ENCODE peak calls at places on chromosome 1, in five cellular contexts. One of them, this sample, is unnamed.

GRCh38 chr1:185388346-185388745 is 71.3 kb upstream of the IVNS1ABP start:
- DNase-seq in colonic mucosa: no peak
- DNase-seq in GM12878: no peak
- DNase-seq in mesothelial cell of epicardium: no peak
- DNase-seq in GM10248: no peak
- DNase-seq in this sample: no peak

GRCh38 chr1:229059671-229060079 is 211.2 kb upstream of the RAB4A start:
- DNase-seq in colonic mucosa: no peak
- DNase-seq in GM10248: no peak
- DNase-seq in GM12878: no peak
- DNase-seq in mesothelial cell of epicardium: no peak
- DNase-seq in this sample: no peak

GRCh38 chr1:229406798-229407197 is 27.1 kb downstream of the ACTA1 start:
- DNase-seq in mesothelial cell of epicardium: no peak
- DNase-seq in colonic mucosa: no peak
- DNase-seq in GM10248: no peak
- DNase-seq in GM12878: no peak
- DNase-seq in this sample: no peak

GRCh38 chr1:175933801-175934200 is 190.4 kb upstream of the TNR start:
- DNase-seq in mesothelial cell of epicardium: no peak
- DNase-seq in GM12878: no peak
- DNase-seq in colonic mucosa: no peak
- DNase-seq in GM10248: no peak
- DNase-seq in this sample: no peak

GRCh38 chr1:180309338-180309737 is 79.3 kb downstream of the LHX4 start:
- DNase-seq in mesothelial cell of epicardium: no peak
- DNase-seq in GM12878: no peak
- DNase-seq in GM10248: no peak
- DNase-seq in colonic mucosa: no peak
- DNase-seq in this sample: no peak

GRCh38 chr1:68889471-68889870 is 392.6 kb upstream of the DEPDC1 start:
- DNase-seq in GM12878: no peak
- DNase-seq in GM10248: no peak
- DNase-seq in mesothelial cell of epicardium: no peak
- DNase-seq in colonic mucosa: no peak
- DNase-seq in this sample: no peak

GRCh38 chr1:32891241-32891570 is 4.9 kb downstream of the HPCA start:
- DNase-seq in mesothelial cell of epicardium: no peak
- DNase-seq in colonic mucosa: no peak
- DNase-seq in GM10248: no peak
- DNase-seq in GM12878: no peak
- DNase-seq in this sample: no peak

GRCh38 chr1:87826639-87827345 is 498.1 kb downstream of the LMO4 start:
- DNase-seq in GM10248: peak
- DNase-seq in colonic mucosa: peak
- DNase-seq in GM12878: peak
- DNase-seq in mesothelial cell of epicardium: no peak
- DNase-seq in this sample: no peak

GRCh38 chr1:25875856-25876692 is 566 bp upstream of the PAQR7 start:
- DNase-seq in GM12878: no peak
- DNase-seq in colonic mucosa: no peak
- DNase-seq in GM10248: no peak
- DNase-seq in mesothelial cell of epicardium: peak
- DNase-seq in this sample: no peak

GRCh38 chr1:33147997-33148314 is 33.9 kb downstream of the TRIM62 start:
- DNase-seq in GM12878: no peak
- DNase-seq in GM10248: no peak
- DNase-seq in colonic mucosa: no peak
- DNase-seq in mesothelial cell of epicardium: no peak
- DNase-seq in this sample: no peak

GRCh38 chr1:59776960-59777852 is 37.5 kb upstream of the HOOK1 start:
- DNase-seq in mesothelial cell of epicardium: no peak
- DNase-seq in GM10248: no peak
- DNase-seq in colonic mucosa: no peak
- DNase-seq in GM12878: no peak
- DNase-seq in this sample: no peak

GRCh38 chr1:32925360-32926142 is 24.4 kb upstream of the TMEM54 start:
- DNase-seq in GM10248: no peak
- DNase-seq in colonic mucosa: no peak
- DNase-seq in mesothelial cell of epicardium: peak
- DNase-seq in GM12878: no peak
- DNase-seq in this sample: no peak

GRCh38 chr1:7616076-7616833 is 154.8 kb upstream of the VAMP3 start:
- DNase-seq in GM12878: no peak
- DNase-seq in colonic mucosa: peak
- DNase-seq in GM10248: peak
- DNase-seq in mesothelial cell of epicardium: peak
- DNase-seq in this sample: peak

GRCh38 chr1:31725134-31725533 is 21.3 kb upstream of the COL16A1 start:
- DNase-seq in GM12878: no peak
- DNase-seq in GM10248: no peak
- DNase-seq in mesothelial cell of epicardium: no peak
- DNase-seq in colonic mucosa: no peak
- DNase-seq in this sample: no peak

GRCh38 chr1:228161381-228161780 is 4.2 kb upstream of the IBA57 start:
- DNase-seq in mesothelial cell of epicardium: no peak
- DNase-seq in GM12878: no peak
- DNase-seq in colonic mucosa: no peak
- DNase-seq in GM10248: no peak
- DNase-seq in this sample: no peak

GRCh38 chr1:150409504-150410362 is 45.8 kb downstream of the RPRD2 start:
- DNase-seq in colonic mucosa: no peak
- DNase-seq in GM10248: no peak
- DNase-seq in GM12878: no peak
- DNase-seq in mesothelial cell of epicardium: no peak
- DNase-seq in this sample: no peak

GRCh38 chr1:114609826-114610225 is 28.4 kb upstream of the BCAS2 start:
- DNase-seq in colonic mucosa: no peak
- DNase-seq in GM12878: no peak
- DNase-seq in mesothelial cell of epicardium: no peak
- DNase-seq in GM10248: no peak
- DNase-seq in this sample: no peak

GRCh38 chr1:66503841-66504470 is 30.0 kb upstream of the SGIP1 start:
- DNase-seq in colonic mucosa: peak
- DNase-seq in GM12878: no peak
- DNase-seq in GM10248: peak
- DNase-seq in mesothelial cell of epicardium: no peak
- DNase-seq in this sample: no peak

GRCh38 chr1:169707917-169708604 is 3.4 kb downstream of the SELL start:
- DNase-seq in GM10248: no peak
- DNase-seq in mesothelial cell of epicardium: no peak
- DNase-seq in colonic mucosa: no peak
- DNase-seq in GM12878: no peak
- DNase-seq in this sample: no peak

GRCh38 chr1:230441630-230442029 is 15.5 kb upstream of the PGBD5 start:
- DNase-seq in GM12878: no peak
- DNase-seq in mesothelial cell of epicardium: no peak
- DNase-seq in colonic mucosa: no peak
- DNase-seq in GM10248: no peak
- DNase-seq in this sample: no peak

DNA sequence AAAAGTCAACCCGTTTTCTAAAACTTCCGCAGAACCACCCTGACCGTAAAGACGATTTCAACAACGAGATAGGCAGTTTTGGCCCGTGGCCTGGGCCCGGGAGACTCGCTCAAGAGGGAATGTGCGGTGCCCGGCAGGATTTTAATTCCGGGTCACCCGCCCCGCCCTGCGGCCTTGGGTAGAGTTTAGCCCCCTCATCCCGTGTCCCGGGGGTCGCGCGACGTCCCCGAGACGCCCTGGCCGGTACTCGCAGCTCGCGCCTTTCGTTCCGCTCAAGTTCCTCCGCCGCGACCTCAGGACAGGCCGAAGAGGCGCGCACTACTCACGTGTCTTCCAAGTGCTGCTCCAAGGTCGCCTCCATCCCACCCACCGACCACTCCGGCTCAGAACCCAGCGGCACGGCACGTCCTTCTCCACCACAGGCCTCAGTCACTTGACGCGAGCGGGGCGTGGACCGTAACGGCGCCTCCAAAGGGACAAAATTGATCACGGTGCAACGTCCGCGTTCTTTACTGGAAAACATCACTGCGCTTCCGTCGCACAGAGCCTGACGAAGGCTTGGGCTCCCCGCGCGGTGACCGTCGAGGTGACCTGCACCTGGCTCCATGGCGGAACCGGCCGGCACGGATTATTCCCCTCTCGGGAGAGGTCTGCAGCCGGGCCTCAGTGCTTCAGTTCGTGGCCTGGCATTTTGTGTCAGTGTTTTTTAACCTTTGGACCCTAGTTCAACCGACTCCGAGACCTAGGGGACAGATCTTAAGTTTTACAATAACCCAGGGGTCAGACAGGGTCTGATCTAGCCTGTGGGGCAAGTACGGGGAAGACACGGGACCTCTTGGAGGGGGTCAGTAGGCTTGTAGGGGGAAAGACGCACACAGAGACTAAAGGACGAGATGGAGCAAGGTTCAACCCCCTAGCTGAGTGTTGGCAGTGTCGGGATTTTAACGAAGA is at the start of gene LAMTOR5:
- DNase-seq in mesothelial cell of epicardium: peak
- DNase-seq in GM10248: peak
- DNase-seq in colonic mucosa: peak
- DNase-seq in GM12878: peak
- DNase-seq in this sample: peak
- TF ChIP-seq CTCF in mesothelial cell of epicardium: no peak
- TF ChIP-seq CTCF in GM10248: no peak
- TF ChIP-seq CTCF in colonic mucosa: no peak
- TF ChIP-seq CTCF in GM12878: peak
- TF ChIP-seq CTCF in this sample: no peak

DNA sequence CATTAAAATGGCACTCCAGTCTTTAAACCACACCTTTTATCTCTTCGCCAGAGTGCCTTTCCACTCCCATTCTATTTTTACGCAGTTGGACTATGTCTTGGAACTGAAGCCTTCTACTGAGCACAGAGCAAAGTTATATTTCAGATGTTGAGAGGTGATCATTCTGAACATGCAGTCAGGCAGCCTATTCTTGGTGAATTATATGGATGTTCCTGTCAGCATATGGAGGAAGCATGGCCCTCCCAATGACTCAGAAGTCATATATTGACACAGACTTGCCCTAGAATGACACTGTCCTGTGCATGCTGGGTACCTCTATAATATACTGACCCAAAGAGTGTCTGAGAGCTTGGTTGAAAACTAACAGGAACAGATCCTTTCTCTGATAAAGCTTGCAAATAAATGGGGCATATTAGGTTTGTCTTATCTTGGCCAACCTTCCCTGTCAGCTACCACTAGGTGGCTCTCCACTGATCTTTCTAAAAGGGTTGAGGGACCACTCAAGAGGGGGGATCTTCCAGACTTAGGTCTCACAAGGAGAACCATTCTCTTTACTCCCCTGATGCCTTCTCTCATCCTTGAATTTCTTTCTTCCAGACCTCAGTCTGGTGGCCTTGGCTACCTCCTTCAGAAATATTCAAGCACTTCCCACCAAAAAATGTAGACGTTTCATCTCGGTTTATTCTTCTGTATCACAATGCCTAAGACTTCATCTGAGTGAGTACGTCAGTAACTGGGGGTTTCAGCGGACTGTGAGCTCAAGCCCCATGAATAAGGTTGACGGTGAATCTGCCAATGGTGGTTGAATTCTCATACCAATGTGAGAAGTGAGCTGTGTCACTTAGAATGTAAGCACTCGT is 11.8 kb upstream of the ALG14 start:
- DNase-seq in mesothelial cell of epicardium: no peak
- DNase-seq in GM10248: peak
- DNase-seq in colonic mucosa: peak
- DNase-seq in GM12878: no peak
- DNase-seq in this sample: no peak
- TF ChIP-seq CTCF in mesothelial cell of epicardium: peak
- TF ChIP-seq CTCF in GM10248: peak
- TF ChIP-seq CTCF in colonic mucosa: peak
- TF ChIP-seq CTCF in GM12878: peak
- TF ChIP-seq CTCF in this sample: peak

GRCh38 chr1:50681931-50682330 is 258.7 kb upstream of the DMRTA2 start:
- DNase-seq in GM10248: no peak
- DNase-seq in colonic mucosa: no peak
- DNase-seq in mesothelial cell of epicardium: no peak
- DNase-seq in GM12878: no peak
- DNase-seq in this sample: no peak

DNA sequence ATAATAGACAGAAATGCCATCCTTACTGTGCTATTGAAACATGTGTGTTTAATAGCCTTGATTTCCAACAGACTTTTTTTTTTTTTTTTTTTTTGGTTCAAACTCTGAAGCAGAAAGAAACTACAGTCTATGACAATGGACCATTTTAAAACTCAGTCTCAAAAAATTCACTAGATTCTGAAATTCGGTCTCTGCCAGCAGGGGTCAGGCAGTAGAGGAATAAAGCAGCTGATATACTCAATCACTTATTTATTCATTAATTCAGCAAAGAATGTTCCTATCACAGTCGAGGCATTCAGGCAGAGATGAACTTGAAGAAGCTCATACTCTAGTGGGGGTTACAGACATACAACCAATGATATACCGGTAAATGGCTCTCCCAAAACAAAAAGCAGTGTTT is 260.9 kb upstream of the DMRTA2 start:
- DNase-seq in colonic mucosa: no peak
- DNase-seq in mesothelial cell of epicardium: no peak
- DNase-seq in GM10248: no peak
- DNase-seq in GM12878: no peak
- DNase-seq in this sample: no peak
- TF ChIP-seq CTCF in colonic mucosa: no peak
- TF ChIP-seq CTCF in mesothelial cell of epicardium: no peak
- TF ChIP-seq CTCF in GM10248: no peak
- TF ChIP-seq CTCF in GM12878: no peak
- TF ChIP-seq CTCF in this sample: no peak

GRCh38 chr1:161054805-161055204 is 9.0 kb upstream of the USF1 start:
- DNase-seq in colonic mucosa: no peak
- DNase-seq in mesothelial cell of epicardium: no peak
- DNase-seq in GM10248: no peak
- DNase-seq in GM12878: no peak
- DNase-seq in this sample: no peak
- TF ChIP-seq CTCF in colonic mucosa: no peak
- TF ChIP-seq CTCF in mesothelial cell of epicardium: peak
- TF ChIP-seq CTCF in GM10248: peak
- TF ChIP-seq CTCF in GM12878: no peak
- TF ChIP-seq CTCF in this sample: no peak

DNA sequence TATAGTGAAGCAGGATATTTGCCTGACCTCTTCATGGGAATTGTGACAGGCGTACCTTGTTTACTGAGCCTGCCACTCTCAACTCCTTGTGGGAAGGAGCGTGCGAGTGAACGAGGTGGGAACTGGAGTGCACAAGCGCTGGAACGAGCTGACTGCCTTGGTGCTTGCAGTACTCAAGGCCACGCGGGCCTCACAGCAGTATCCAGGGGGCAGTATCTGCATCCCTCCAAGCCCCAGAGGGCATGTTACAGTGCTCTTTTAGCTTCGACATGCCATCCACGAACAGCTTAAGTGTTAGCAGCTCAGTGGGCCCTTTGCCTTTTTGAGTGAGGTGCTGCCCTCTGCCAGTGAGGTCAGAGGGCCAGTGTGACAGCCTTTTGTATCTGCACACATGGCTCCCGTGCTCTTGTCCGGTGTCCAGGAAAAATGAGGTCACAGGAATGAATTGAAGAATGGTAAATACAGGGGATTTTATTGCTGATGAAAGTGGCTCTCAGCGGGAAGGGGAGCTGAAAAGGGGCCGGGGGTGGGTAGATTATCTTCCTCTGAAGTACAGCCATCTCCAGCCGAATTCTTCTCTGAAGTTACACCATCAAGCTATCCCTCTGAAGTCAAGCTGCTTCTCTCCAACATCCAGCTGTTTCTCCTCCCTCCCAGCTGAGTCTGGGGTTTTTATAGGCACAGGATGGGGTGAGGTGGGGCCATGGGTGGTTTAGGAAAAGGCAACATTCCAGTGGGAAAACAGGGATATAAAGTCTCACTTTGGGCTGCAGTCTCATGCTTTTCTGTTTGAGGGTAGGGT is 69.3 kb downstream of the EPB41 start:
- DNase-seq in mesothelial cell of epicardium: no peak
- DNase-seq in GM10248: no peak
- DNase-seq in GM12878: no peak
- DNase-seq in colonic mucosa: no peak
- DNase-seq in this sample: no peak
- TF ChIP-seq CTCF in mesothelial cell of epicardium: no peak
- TF ChIP-seq CTCF in GM10248: no peak
- TF ChIP-seq CTCF in GM12878: no peak
- TF ChIP-seq CTCF in colonic mucosa: no peak
- TF ChIP-seq CTCF in this sample: peak